ENCODE peak calls at places on chromosomes 1 and 21, in four cellular contexts. U, Y, M and J are unnamed samples.

GRCh38 chr1:167824163-167824794 is 89.7 kb downstream of the ADCY10 start:
- DNase-seq in U (no peak), Y (no peak), M (no peak), J (no peak)

GRCh38 chr21:15383588-15383987 is 318.8 kb upstream of the NRIP1 start:
- DNase-seq in U (no peak), Y (no peak), M (no peak), J (no peak)

GRCh38 chr1:11918779-11919519 is 7.3 kb downstream of the KIAA2013 start:
- DNase-seq in U (peak), Y (peak), M (no peak), J (peak)

GRCh38 chr21:29194847-29195246 is 64.4 kb downstream of the MAP3K7CL start:
- DNase-seq in U (no peak), Y (no peak), M (no peak), J (no peak)

GRCh38 chr1:65431111-65431705 is 10.7 kb downstream of the LEPR start:
- DNase-seq in U (peak), Y (no peak), M (no peak), J (peak)

GRCh38 chr1:34070201-34070836 is 94.7 kb downstream of the CSMD2 start:
- DNase-seq in U (no peak), Y (no peak), M (no peak), J (no peak)

GRCh38 chr1:66311092-66311491 is 222.9 kb upstream of the SGIP1 start:
- DNase-seq in U (no peak), Y (no peak), M (no peak), J (peak)

GRCh38 chr1:57424231-57425027 is 569 bp upstream of the DAB1 start:
- DNase-seq in U (peak), Y (peak), M (peak), J (peak)

GRCh38 chr1:109653286-109653685 is 2.6 kb upstream of the GSTM4 start:
- DNase-seq in U (no peak), Y (no peak), M (no peak), J (no peak)

GRCh38 chr1:192812420-192813209 is 3.8 kb downstream of the RGS2 start:
- DNase-seq in U (no peak), Y (no peak), M (no peak), J (no peak)

GRCh38 chr1:4001461-4001860 is 101.4 kb upstream of the C1orf174 start:
- DNase-seq in U (no peak), Y (no peak), M (no peak), J (no peak)

GRCh38 chr1:24805534-24806301 is 60.5 kb downstream of the CLIC4 start:
- DNase-seq in U (peak), Y (no peak), M (no peak), J (peak)

GRCh38 chr1:243842978-243843490 is 7.0 kb downstream of the AKT3 start:
- DNase-seq in U (peak), Y (no peak), M (no peak), J (peak)

GRCh38 chr1:93093332-93094006 is 14.4 kb downstream of the MTF2 start:
- DNase-seq in U (no peak), Y (no peak), M (no peak), J (no peak)

GRCh38 chr1:26320896-26321295 is 3.1 kb downstream of the CD52 start:
- DNase-seq in U (no peak), Y (no peak), M (no peak), J (no peak)

GRCh38 chr1:245986404-245987221 is 520.5 kb downstream of the SMYD3 start:
- DNase-seq in U (peak), Y (no peak), M (no peak), J (peak)

GRCh38 chr1:91404151-91405012 is at the start of gene HFM1:
- DNase-seq in U (peak), Y (peak), M (peak), J (peak)

GRCh38 chr1:204721378-204722041 is 36.0 kb upstream of the LRRN2 start:
- DNase-seq in U (no peak), Y (no peak), M (no peak), J (no peak)

GRCh38 chr1:172109357-172109756 is 268.1 kb downstream of the DNM3 start:
- DNase-seq in U (peak), Y (no peak), M (no peak), J (peak)

GRCh38 chr1:50750021-50750619 is 209.9 kb downstream of the FAF1 start:
- DNase-seq in U (peak), Y (no peak), M (no peak), J (peak)

GRCh38 chr1:48493031-48493430 is 21.0 kb upstream of the SPATA6 start:
- DNase-seq in U (no peak), Y (no peak), M (no peak), J (no peak)

GRCh38 chr1:227214170-227214569 is 104.1 kb downstream of the CDC42BPA start:
- DNase-seq in U (no peak), Y (no peak), M (no peak), J (no peak)

GRCh38 chr1:58964880-58965279 is 181.0 kb upstream of the JUN start:
- DNase-seq in U (peak), Y (no peak), M (no peak), J (peak)

GRCh38 chr1:29469457-29469856 is 233.1 kb downstream of the PTPRU start:
- DNase-seq in U (peak), Y (no peak), M (no peak), J (no peak)

GRCh38 chr1:86018311-86018923 is 138.2 kb downstream of the COL24A1 start:
- DNase-seq in U (peak), Y (no peak), M (no peak), J (peak)

GRCh38 chr21:18954415-18954972 is 550.9 kb upstream of the TMPRSS15 start:
- DNase-seq in U (no peak), Y (no peak), M (no peak), J (no peak)

GRCh38 chr1:212545941-212546638 is 62.5 kb upstream of the ATF3 start:
- DNase-seq in U (peak), Y (no peak), M (no peak), J (peak)

GRCh38 chr1:156025873-156026272 is 5.1 kb upstream of the SSR2 start:
- DNase-seq in U (peak), Y (no peak), M (peak), J (peak)